ENCODE peak calls at places on chromosomes 5 and 9, in five cellular contexts. S, U, H, W and R are unnamed samples.

GRCh38 chr5:8247074-8247473 is 378.1 kb downstream of the MTRR start:
- DNase-seq in S (no peak), U (peak; percentile 4), H (no peak), W (no peak), R (no peak)

GRCh38 chr9:97761879-97762278 is 64.7 kb upstream of the XPA start:
- DNase-seq in S (no peak), U (no peak), H (no peak), W (no peak), R (no peak)

GRCh38 chr9:97567182-97567893 is 65.8 kb downstream of the TSTD2 start:
- DNase-seq in S (no peak), U (no peak), H (no peak), W (no peak), R (no peak)

GRCh38 chr5:32474201-32474854 is 29.8 kb upstream of the ZFR start:
- DNase-seq in S (no peak), U (no peak), H (no peak), W (no peak), R (no peak)

GRCh38 chr9:129007035-129007765 is 20.9 kb downstream of the SH3GLB2 start:
- DNase-seq in S (no peak), U (no peak), H (peak; percentile 71), W (no peak), R (no peak)

GRCh38 chr9:114302727-114303126 is 20.2 kb upstream of the ORM1 start:
- DNase-seq in S (no peak), U (no peak), H (peak; percentile 10), W (no peak), R (no peak)

GRCh38 chr5:90334746-90335145 is 74.8 kb downstream of the CETN3 start:
- DNase-seq in S (no peak), U (no peak), H (no peak), W (no peak), R (no peak)

GRCh38 chr9:124110307-124110915 is 98.8 kb downstream of the LHX2 start:
- DNase-seq in S (peak; percentile 87), U (peak; percentile 72), H (no peak), W (peak; percentile 70), R (no peak)

GRCh38 chr9:99814359-99814758 is 7.3 kb upstream of the NR4A3 start:
- DNase-seq in S (no peak), U (no peak), H (no peak), W (no peak), R (no peak)

GRCh38 chr9:115531410-115532130 is 413.6 kb upstream of the TNC start:
- DNase-seq in S (no peak), U (peak; percentile 64), H (no peak), W (no peak), R (peak; percentile 85)

GRCh38 chr5:103037673-103038455 is 82.1 kb downstream of the GIN1 start:
- DNase-seq in S (no peak), U (peak; percentile 10), H (no peak), W (no peak), R (no peak)

GRCh38 chr5:103036601-103037000 is 83.3 kb downstream of the GIN1 start:
- DNase-seq in S (no peak), U (peak; percentile 39), H (no peak), W (no peak), R (no peak)

GRCh38 chr5:103035701-103036100 is 84.2 kb downstream of the GIN1 start:
- DNase-seq in S (no peak), U (no peak), H (no peak), W (no peak), R (no peak)

GRCh38 chr5:103041071-103041676 is 78.8 kb downstream of the GIN1 start:
- DNase-seq in S (no peak), U (peak; percentile 81), H (no peak), W (peak; percentile 49), R (no peak)
- TF ChIP-seq CTCF in S (no peak), U (peak; percentile 41), H (peak; percentile 26), W (peak; percentile 32), R (peak; percentile 32)

DNA sequence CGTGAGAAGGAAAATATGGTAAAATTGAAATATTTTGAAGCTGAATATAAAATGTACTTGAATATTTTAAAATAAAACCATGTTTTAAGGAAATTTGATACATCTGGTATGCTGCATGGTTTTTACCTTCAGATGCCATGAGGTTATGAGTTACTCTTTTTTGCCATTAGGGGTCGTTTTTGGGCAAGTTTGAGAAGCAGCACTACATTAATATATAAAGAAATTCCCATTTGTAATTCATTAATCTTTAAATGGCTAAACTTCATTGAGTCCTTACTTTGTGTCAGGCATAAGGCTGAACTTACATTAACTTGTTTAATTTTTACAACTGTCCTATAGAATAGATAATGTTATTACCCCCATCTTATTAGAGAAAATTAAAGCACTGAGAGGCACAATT is 152.3 kb downstream of the KDM4C start:
- DNase-seq in S (no peak), U (peak; percentile 44), H (no peak), W (no peak), R (no peak)
- TF ChIP-seq CTCF in S (no peak), U (peak; percentile 60), H (peak; percentile 26), W (peak; percentile 31), R (peak; percentile 17)

GRCh38 chr5:15683332-15683731 is 183.4 kb downstream of the FBXL7 start:
- DNase-seq in S (no peak), U (peak; percentile 50), H (peak; percentile 78), W (no peak), R (no peak)
- TF ChIP-seq CTCF in S (no peak), U (peak; percentile 42), H (no peak), W (no peak), R (no peak)

DNA sequence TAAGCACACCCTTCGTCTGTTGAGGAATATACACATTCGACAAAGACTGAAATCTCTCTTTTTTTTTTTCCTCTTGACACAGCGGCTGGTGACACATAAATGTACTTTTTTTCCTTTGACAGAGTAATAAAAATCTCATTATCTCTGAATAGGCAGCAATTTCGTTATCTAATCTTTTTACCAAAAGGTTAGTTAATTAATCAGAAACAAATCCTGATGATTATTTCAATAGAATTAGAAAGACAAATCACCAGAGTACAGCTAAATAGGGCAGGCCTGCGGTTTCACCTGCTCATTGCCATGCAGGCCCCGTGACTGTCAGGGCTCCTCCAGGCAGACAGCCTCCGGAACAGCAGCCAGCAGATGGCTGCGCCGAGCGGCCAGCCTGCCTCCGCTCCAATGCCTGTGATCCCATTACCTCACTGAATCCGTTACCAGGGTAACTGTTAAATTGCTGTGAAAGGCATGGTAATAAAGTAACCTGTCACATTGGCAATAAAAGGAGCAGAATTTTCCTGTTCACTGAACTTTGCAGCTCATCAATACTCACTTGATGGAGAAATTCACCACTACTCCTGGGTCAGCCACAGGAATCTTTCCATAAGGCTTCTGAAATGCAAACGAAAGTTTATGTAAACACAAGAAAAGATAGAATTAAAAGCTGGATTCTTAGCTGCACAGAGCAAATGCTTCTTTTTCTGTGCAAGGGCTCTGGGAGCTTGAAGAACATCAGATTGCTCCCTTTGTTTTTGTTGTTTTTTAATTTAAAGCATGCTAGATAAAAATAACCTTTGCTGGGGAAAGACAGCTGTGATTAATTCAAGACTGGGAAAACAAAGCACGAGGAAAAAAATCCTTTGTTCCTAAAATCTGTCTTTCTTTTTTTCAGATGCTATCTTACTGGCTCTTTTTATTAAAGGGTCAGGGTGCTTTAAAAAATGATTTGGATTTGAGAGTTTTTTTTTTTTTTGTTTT is 666.4 kb upstream of the ZNF608 start:
- DNase-seq in S (peak; percentile 54), U (peak; percentile 95), H (peak; percentile 93), W (no peak), R (peak; percentile 76)
- TF ChIP-seq CTCF in S (no peak), U (peak; percentile 63), H (peak; percentile 23), W (no peak), R (peak; percentile 75)